ENCODE peak calls at places on chromosome 15, in seven cellular contexts. One of them, this sample, is unnamed.
A peak's percentile ranks its signal among the peaks of the same experiment; 100 is the strongest.

GRCh38 chr15:20356444-20357138 is 185.0 kb downstream of the GOLGA6L6 start:
- DNase-seq in Daoy: peak; percentile 75
- DNase-seq in T47D: peak; percentile 84
- DNase-seq in NCI-H187 treated with DMSO at 0.1 percent for 48 hours: no peak
- DNase-seq in memory B cell: peak; percentile 91
- DNase-seq in SHP77: no peak
- DNase-seq in activated CD8-positive, alpha-beta T cell treated with anti-CD3 and anti-CD28 coated beads for 36 hours: peak; percentile 83
- DNase-seq in this sample: no peak

GRCh38 chr15:65213241-65213640 is 2.0 kb upstream of the CILP start:
- DNase-seq in T47D: no peak
- DNase-seq in NCI-H187 treated with DMSO at 0.1 percent for 48 hours: no peak
- DNase-seq in memory B cell: no peak
- DNase-seq in SHP77: no peak
- DNase-seq in activated CD8-positive, alpha-beta T cell treated with anti-CD3 and anti-CD28 coated beads for 36 hours: no peak
- DNase-seq in Daoy: no peak
- DNase-seq in this sample: no peak

GRCh38 chr15:90348456-90348855 is 3.6 kb upstream of the ZNF774 start:
- DNase-seq in T47D: no peak
- DNase-seq in memory B cell: no peak
- DNase-seq in NCI-H187 treated with DMSO at 0.1 percent for 48 hours: no peak
- DNase-seq in SHP77: no peak
- DNase-seq in activated CD8-positive, alpha-beta T cell treated with anti-CD3 and anti-CD28 coated beads for 36 hours: no peak
- DNase-seq in Daoy: no peak
- DNase-seq in this sample: no peak

GRCh38 chr15:88986949-88987589 is 73.9 kb upstream of the MFGE8 start:
- DNase-seq in activated CD8-positive, alpha-beta T cell treated with anti-CD3 and anti-CD28 coated beads for 36 hours: no peak
- DNase-seq in T47D: no peak
- DNase-seq in NCI-H187 treated with DMSO at 0.1 percent for 48 hours: no peak
- DNase-seq in Daoy: no peak
- DNase-seq in memory B cell: no peak
- DNase-seq in SHP77: no peak
- DNase-seq in this sample: no peak

GRCh38 chr15:79674124-79674465 is 222.7 kb downstream of the MTHFS start:
- DNase-seq in Daoy: no peak
- DNase-seq in SHP77: no peak
- DNase-seq in T47D: no peak
- DNase-seq in memory B cell: no peak
- DNase-seq in activated CD8-positive, alpha-beta T cell treated with anti-CD3 and anti-CD28 coated beads for 36 hours: no peak
- DNase-seq in NCI-H187 treated with DMSO at 0.1 percent for 48 hours: no peak
- DNase-seq in this sample: no peak

GRCh38 chr15:38560456-38560926 is 4.1 kb downstream of the RASGRP1 start:
- DNase-seq in NCI-H187 treated with DMSO at 0.1 percent for 48 hours: no peak
- DNase-seq in SHP77: no peak
- DNase-seq in T47D: no peak
- DNase-seq in activated CD8-positive, alpha-beta T cell treated with anti-CD3 and anti-CD28 coated beads for 36 hours: peak; percentile 61
- DNase-seq in Daoy: no peak
- DNase-seq in memory B cell: no peak
- DNase-seq in this sample: no peak

GRCh38 chr15:41104234-41104633 is 11.8 kb downstream of the INO80 start:
- DNase-seq in memory B cell: no peak
- DNase-seq in Daoy: peak; percentile 54
- DNase-seq in activated CD8-positive, alpha-beta T cell treated with anti-CD3 and anti-CD28 coated beads for 36 hours: no peak
- DNase-seq in NCI-H187 treated with DMSO at 0.1 percent for 48 hours: no peak
- DNase-seq in SHP77: no peak
- DNase-seq in T47D: no peak
- DNase-seq in this sample: no peak

GRCh38 chr15:44595656-44596510 is 58.9 kb downstream of the EIF3J start:
- DNase-seq in NCI-H187 treated with DMSO at 0.1 percent for 48 hours: no peak
- DNase-seq in SHP77: no peak
- DNase-seq in Daoy: no peak
- DNase-seq in T47D: no peak
- DNase-seq in memory B cell: no peak
- DNase-seq in activated CD8-positive, alpha-beta T cell treated with anti-CD3 and anti-CD28 coated beads for 36 hours: no peak
- DNase-seq in this sample: no peak

GRCh38 chr15:31270767-31271166 is 55.9 kb upstream of the KLF13 start:
- DNase-seq in Daoy: no peak
- DNase-seq in T47D: no peak
- DNase-seq in SHP77: peak; percentile 3
- DNase-seq in memory B cell: no peak
- DNase-seq in activated CD8-positive, alpha-beta T cell treated with anti-CD3 and anti-CD28 coated beads for 36 hours: no peak
- DNase-seq in NCI-H187 treated with DMSO at 0.1 percent for 48 hours: no peak
- DNase-seq in this sample: no peak

This sample was measured in epithelial cell of prostate.